ENCODE peak calls at places on chromosomes 4 and X, in five cellular contexts. I is Karpas-422, A is colonic mucosa, R is cardiac muscle cell, C is left lung. G is an unnamed sample. For H3K4me1, the result is how much of the 10 kb centered on the place peaks cover.

GRCh38 chr4:185708348-185708747 is 103.6 kb downstream of the SORBS2 start:
- DNase-seq in I (no peak), A (no peak), R (no peak), C (no peak), G (no peak)

GRCh38 chr4:153488006-153488718 is 22.0 kb downstream of the TMEM131L start:
- DNase-seq in I (no peak), A (no peak), R (no peak), C (no peak), G (peak)

GRCh38 chr4:1493540-1494287 is 87.5 kb upstream of the NKX1-1 start:
- DNase-seq in I (no peak), A (no peak), R (no peak), C (peak), G (no peak)

GRCh38 chr4:40199179-40199670 is 2.4 kb downstream of the RHOH start:
- DNase-seq in I (peak), A (no peak), R (no peak), C (no peak), G (no peak)

GRCh38 chr4:170651786-170652185 is 562.0 kb upstream of the AADAT start:
- DNase-seq in I (no peak), A (no peak), R (no peak), C (no peak), G (no peak)

GRCh38 chr4:32991663-32992062 is 2271.5 kb downstream of the PCDH7 start:
- DNase-seq in I (no peak), A (no peak), R (no peak), C (no peak), G (no peak)

GRCh38 chr4:8560265-8561047 is 19.7 kb upstream of the GPR78 start:
- DNase-seq in I (no peak), A (no peak), R (no peak), C (no peak), G (no peak)

GRCh38 chr4:79046191-79046590 is 107.0 kb upstream of the PAQR3 start:
- DNase-seq in I (no peak), A (no peak), R (no peak), C (no peak), G (no peak)

GRCh38 chr4:186840222-186840701 is 116.6 kb upstream of the FAT1 start:
- DNase-seq in I (no peak), A (peak), R (no peak), C (peak), G (no peak)

GRCh38 chrX:154602226-154602625 is 16.9 kb downstream of the CTAG1B start:
- DNase-seq in I (no peak), A (no peak), R (no peak), C (peak), G (no peak)

GRCh38 chr4:129117705-129118104 is 21.8 kb downstream of the C4orf33 start:
- DNase-seq in I (no peak), A (no peak), R (no peak), C (no peak), G (no peak)

GRCh38 chr4:32140636-32141035 is 1420.5 kb downstream of the PCDH7 start:
- DNase-seq in I (no peak), A (no peak), R (no peak), C (no peak), G (peak)

GRCh38 chr4:137312257-137312656 is 220.0 kb downstream of the PCDH18 start:
- DNase-seq in I (no peak), A (no peak), R (no peak), C (no peak), G (no peak)

GRCh38 chr4:30727409-30727808 is 7.2 kb downstream of the PCDH7 start:
- DNase-seq in I (no peak), A (no peak), R (no peak), C (no peak), G (no peak)

GRCh38 chr4:98176531-98176930 is 33.3 kb upstream of the STPG2 start:
- DNase-seq in I (no peak), A (no peak), R (no peak), C (no peak), G (no peak)

GRCh38 chrX:40622741-40623536 is at the start of gene MPC1L:
- DNase-seq in I (no peak), A (peak), R (no peak), C (no peak), G (no peak)

GRCh38 chr4:68576272-68577100 is at the start of gene UGT2B17:
- DNase-seq in I (no peak), A (no peak), R (no peak), C (no peak), G (no peak)

GRCh38 chrX:1452497-1453389 is at the start of gene ASMTL:
- DNase-seq in I (peak), A (peak), R (peak), C (peak), G (peak)

GRCh38 chr4:76716020-76716419 is 181.9 kb downstream of the SOWAHB start:
- DNase-seq in I (no peak), A (no peak), R (no peak), C (no peak), G (no peak)

GRCh38 chr4:151652841-151653547 is 107.8 kb downstream of the GATB start:
- DNase-seq in I (no peak), A (no peak), R (no peak), C (no peak), G (no peak)

GRCh38 chr4:68407868-68408190 is 39.4 kb upstream of the TMPRSS11E start:
- DNase-seq in I (no peak), A (no peak), R (no peak), C (no peak), G (no peak)

GRCh38 chr4:7901274-7901845 is 38.3 kb downstream of the AFAP1 start:
- DNase-seq in I (no peak), A (no peak), R (no peak), C (no peak), G (no peak)

GRCh38 chr4:56995525-56995924 is 16.8 kb downstream of the POLR2B start:
- DNase-seq in I (no peak), A (peak), R (no peak), C (no peak), G (no peak)

GRCh38 chr4:164700471-164700870 is 53.5 kb upstream of the SMIM31 start:
- DNase-seq in I (peak), A (peak), R (peak), C (no peak), G (peak)

GRCh38 chr4:75189976-75190375 is 257.1 kb downstream of the PARM1 start:
- DNase-seq in I (no peak), A (no peak), R (peak), C (no peak), G (no peak)

GRCh38 chr4:70749313-70749712 is 27.5 kb downstream of the RUFY3 start:
- DNase-seq in I (no peak), A (no peak), R (no peak), C (no peak), G (no peak)

GRCh38 chr4:15385515-15385914 is 42.3 kb upstream of the C1QTNF7 start:
- DNase-seq in I (no peak), A (no peak), R (no peak), C (no peak), G (no peak)

GRCh38 chr4:147984065-147984777 is 252.3 kb downstream of the ARHGAP10 start:
- DNase-seq in I (peak), A (peak), R (peak), C (no peak), G (peak)

GRCh38 chr4:139815646-139816601 is 150.3 kb downstream of the MGST2 start:
- DNase-seq in I (no peak), A (no peak), R (peak), C (peak), G (no peak)

GRCh38 chrX:147914609-147915008 is 2.9 kb downstream of the FMR1 start:
- DNase-seq in I (no peak), A (no peak), R (no peak), C (no peak), G (no peak)

GRCh38 chr4:6673660-6674499 is 19.8 kb upstream of the S100P start:
- DNase-seq in I (no peak), A (peak), R (peak), C (peak), G (peak)

GRCh38 chr4:107155366-107155765 is 119.3 kb upstream of the DKK2 start:
- DNase-seq in I (no peak), A (no peak), R (no peak), C (no peak), G (no peak)

GRCh38 chr4:174036563-174036962 is 246.9 kb downstream of the FBXO8 start:
- DNase-seq in I (no peak), A (no peak), R (peak), C (no peak), G (no peak)

GRCh38 chr4:39037491-39037825 is 5.2 kb upstream of the TMEM156 start:
- DNase-seq in I (no peak), A (no peak), R (no peak), C (no peak), G (no peak)
- H3K27ac ChIP-seq in I (peak), A (no peak), R (peak), C (no peak), G (no peak)

GRCh38 chr4:25865586-25865985 is 2.8 kb upstream of the SEL1L3 start:
- DNase-seq in I (peak), A (peak), R (no peak), C (peak), G (no peak)

GRCh38 chr4:25872851-25873631 is 10.3 kb upstream of the SEL1L3 start:
- DNase-seq in I (peak), A (no peak), R (no peak), C (no peak), G (no peak)

GRCh38 chr4:25867781-25868180 is 5.0 kb upstream of the SEL1L3 start:
- DNase-seq in I (no peak), A (no peak), R (no peak), C (no peak), G (no peak)

GRCh38 chr4:25873632-25874129 is 10.9 kb upstream of the SEL1L3 start:
- DNase-seq in I (no peak), A (no peak), R (no peak), C (no peak), G (no peak)

GRCh38 chr4:25870081-25870480 is 7.3 kb upstream of the SEL1L3 start:
- DNase-seq in I (no peak), A (no peak), R (no peak), C (no peak), G (no peak)
- H3K4me1 ChIP-seq in I (half or more), A (under half), R (under half), C (under half), G (under half)

GRCh38 chr4:141713771-141714445 is 77.5 kb downstream of the IL15 start:
- DNase-seq in I (no peak), A (no peak), R (no peak), C (no peak), G (no peak)
- H3K4me3 ChIP-seq in I (no peak), A (no peak), R (no peak), C (no peak), G (no peak)

GRCh38 chrX:103742339-103742738 is 31.6 kb downstream of the TMEM31 start:
- DNase-seq in I (no peak), A (no peak), R (no peak), C (no peak), G (no peak)
- H3K27ac ChIP-seq in I (no peak), A (no peak), R (no peak), C (no peak), G (no peak)

DNA sequence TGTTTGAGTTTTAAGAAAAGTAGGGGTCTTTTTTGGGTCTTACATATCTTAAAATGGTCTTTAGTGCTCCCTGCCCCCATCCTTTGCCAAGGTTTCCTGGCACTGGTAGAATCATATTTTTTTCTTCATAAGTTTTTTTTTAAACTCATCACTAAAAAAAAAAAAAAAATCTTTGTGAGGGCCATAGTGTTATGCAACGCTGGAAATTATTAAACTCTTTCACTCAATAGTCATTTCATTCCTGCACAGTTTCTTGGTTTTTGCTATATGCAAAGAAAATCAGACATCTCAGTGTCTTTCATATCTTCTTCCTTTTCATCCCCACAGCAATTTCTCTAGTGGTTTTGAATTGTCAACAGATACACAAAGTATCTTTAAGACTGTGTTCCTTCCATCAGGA is 95.6 kb downstream of the TMA16 start:
- DNase-seq in I (no peak), A (no peak), R (no peak), C (no peak), G (no peak)
- H3K4me1 ChIP-seq in I (half or more), A (under half), R (under half), C (under half), G (under half)

GRCh38 chrX:139972113-139972512 is 6.8 kb upstream of the CXorf66 start:
- DNase-seq in I (no peak), A (no peak), R (no peak), C (no peak), G (no peak)

GRCh38 chrX:139973290-139973689 is 8.0 kb upstream of the CXorf66 start:
- DNase-seq in I (no peak), A (no peak), R (no peak), C (no peak), G (no peak)

GRCh38 chrX:139969286-139969685 is 4.0 kb upstream of the CXorf66 start:
- DNase-seq in I (no peak), A (no peak), R (no peak), C (no peak), G (no peak)

GRCh38 chrX:139972629-139973257 is 7.4 kb upstream of the CXorf66 start:
- DNase-seq in I (no peak), A (no peak), R (no peak), C (no peak), G (no peak)

DNA sequence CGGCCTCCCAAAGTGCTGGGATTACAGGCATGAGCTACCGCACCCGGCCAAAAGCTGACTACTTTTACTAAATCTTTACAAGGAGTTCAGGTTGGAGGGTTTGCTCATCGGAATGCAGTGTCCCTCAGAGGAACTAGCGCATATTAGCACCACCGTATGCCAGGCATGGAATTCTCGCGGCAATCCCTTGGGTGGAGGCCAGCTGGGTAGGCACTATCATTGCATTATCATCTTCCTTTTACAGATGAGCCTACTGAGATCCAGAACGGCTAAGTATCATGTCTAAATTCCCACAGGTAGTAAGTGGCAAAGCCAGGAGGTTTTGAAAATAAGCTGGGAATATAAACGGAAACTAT is 6.1 kb upstream of the CXorf66 start:
- DNase-seq in I (no peak), A (no peak), R (no peak), C (no peak), G (no peak)
- H3K4me3 ChIP-seq in I (no peak), A (no peak), R (no peak), C (no peak), G (no peak)

DNA sequence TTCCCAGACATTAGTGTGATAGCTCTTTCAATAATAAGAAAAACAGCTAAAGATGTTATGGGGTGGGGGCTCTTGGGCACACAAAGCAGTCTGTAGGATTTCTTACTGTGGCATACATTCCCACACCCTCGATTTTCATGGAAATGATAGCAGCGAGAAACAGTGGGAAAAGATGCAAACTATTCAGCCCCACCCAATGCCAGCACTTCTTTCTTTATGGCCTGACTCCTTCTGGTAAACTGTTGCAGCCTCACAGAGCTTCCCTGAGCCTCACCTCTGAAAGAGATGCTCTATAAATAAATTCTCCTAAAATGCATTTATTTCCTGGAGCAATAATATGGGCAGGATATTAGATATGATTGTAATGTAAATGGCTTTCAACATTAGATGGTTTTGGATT is 908 bp downstream of the ANK2 start:
- DNase-seq in I (no peak), A (no peak), R (no peak), C (no peak), G (no peak)
- H3K27ac ChIP-seq in I (no peak), A (no peak), R (no peak), C (no peak), G (no peak)